ENCODE peak calls at places on chromosomes 5 and 9, in seven cellular contexts. T is A549; V is HEK293T; F is stimulated activated naive CD8-positive, alpha-beta T cell treated with anti-CD3 and anti-CD28 coated beads, Interleukin-15, amount 100 ng/mL, for 72 hours; X is effector CD8-positive, alpha-beta T cell; J is testis; W is psoas muscle. P is an unnamed sample.

GRCh38 chr5:124819201-124819600 is 72.8 kb upstream of the ZNF608 start:
- DNase-seq in T (no peak), V (no peak), F (no peak), X (no peak), J (no peak), W (no peak), P (no peak)

GRCh38 chr5:108997720-108998119 is 250.0 kb downstream of the FER start:
- DNase-seq in T (no peak), V (no peak), F (no peak), X (no peak), J (no peak), W (no peak), P (no peak)

GRCh38 chr9:34513567-34514214 is 9.1 kb downstream of the ENHO start:
- DNase-seq in T (no peak), V (peak; percentile 34), F (no peak), X (no peak), J (peak; percentile 77), W (no peak), P (no peak)

GRCh38 chr9:22144226-22144625 is 135.1 kb upstream of the CDKN2B start:
- DNase-seq in T (no peak), V (no peak), F (no peak), X (no peak), J (no peak), W (no peak), P (no peak)

GRCh38 chr9:37329576-37329975 is 92.9 kb upstream of the GRHPR start:
- DNase-seq in T (peak; percentile 17), V (no peak), F (no peak), X (no peak), J (no peak), W (no peak), P (peak; percentile 8)

GRCh38 chr9:71916834-71917534 is 5.5 kb downstream of the C9orf85 start:
- DNase-seq in T (no peak), V (no peak), F (peak; percentile 41), X (no peak), J (no peak), W (no peak), P (no peak)

GRCh38 chr5:82560966-82561365 is 282.8 kb upstream of the RPS23 start:
- DNase-seq in T (no peak), V (no peak), F (no peak), X (no peak), J (no peak), W (no peak), P (no peak)

GRCh38 chr5:1881273-1881586 is 1.5 kb downstream of the IRX4 start:
- DNase-seq in T (peak; percentile 55), V (no peak), F (no peak), X (no peak), J (no peak), W (no peak), P (peak; percentile 51)

GRCh38 chr5:165894916-165895315 is 2389.5 kb downstream of the MAT2B start:
- DNase-seq in T (no peak), V (no peak), F (no peak), X (no peak), J (no peak), W (no peak), P (no peak)

GRCh38 chr5:57442080-57442839 is 40.4 kb downstream of the ACTBL2 start:
- DNase-seq in T (no peak), V (no peak), F (no peak), X (no peak), J (no peak), W (no peak), P (peak; percentile 48)

GRCh38 chr5:142059304-142059940 is 46.6 kb upstream of the GNPDA1 start:
- DNase-seq in T (no peak), V (no peak), F (no peak), X (no peak), J (peak; percentile 32), W (no peak), P (no peak)

GRCh38 chr9:98248737-98249474 is 6.5 kb downstream of the TBC1D2 start:
- DNase-seq in T (no peak), V (no peak), F (no peak), X (no peak), J (peak; percentile 40), W (peak; percentile 44), P (peak; percentile 37)

GRCh38 chr9:18568969-18569368 is 95.0 kb downstream of the ADAMTSL1 start:
- DNase-seq in T (no peak), V (no peak), F (no peak), X (no peak), J (no peak), W (no peak), P (no peak)

GRCh38 chr9:87109851-87110250 is 162.5 kb upstream of the GAS1 start:
- DNase-seq in T (no peak), V (no peak), F (no peak), X (no peak), J (no peak), W (no peak), P (no peak)

GRCh38 chr5:154371687-154372086 is 74.1 kb upstream of the SAP30L start:
- DNase-seq in T (no peak), V (no peak), F (no peak), X (no peak), J (peak; percentile 64), W (no peak), P (no peak)

GRCh38 chr5:131096774-131097695 is 68.0 kb downstream of the HINT1 start:
- DNase-seq in T (no peak), V (no peak), F (no peak), X (no peak), J (no peak), W (no peak), P (no peak)

GRCh38 chr9:5850735-5851122 is 17.8 kb upstream of the ERMP1 start:
- DNase-seq in T (no peak), V (no peak), F (no peak), X (no peak), J (no peak), W (no peak), P (no peak)

GRCh38 chr9:124676159-124676551 is 95.0 kb downstream of the NR6A1 start:
- DNase-seq in T (no peak), V (no peak), F (no peak), X (no peak), J (no peak), W (no peak), P (no peak)

GRCh38 chr9:134204991-134205578 is 40.7 kb upstream of the RNU6ATAC start:
- DNase-seq in T (no peak), V (no peak), F (no peak), X (no peak), J (no peak), W (peak; percentile 27), P (no peak)

GRCh38 chr9:78927099-78927940 is 630.4 kb downstream of the PSAT1 start:
- DNase-seq in T (no peak), V (no peak), F (no peak), X (no peak), J (no peak), W (no peak), P (no peak)

GRCh38 chr5:8905021-8905420 is 640.9 kb downstream of the SEMA5A start:
- DNase-seq in T (no peak), V (no peak), F (no peak), X (no peak), J (no peak), W (no peak), P (peak; percentile 24)

GRCh38 chr9:124016152-124017063 is 4.8 kb downstream of the LHX2 start:
- DNase-seq in T (no peak), V (no peak), F (no peak), X (no peak), J (no peak), W (no peak), P (no peak)

GRCh38 chr9:88396836-88397577 is 8.8 kb downstream of the SPIN1 start:
- DNase-seq in T (no peak), V (no peak), F (no peak), X (no peak), J (no peak), W (no peak), P (no peak)

GRCh38 chr5:173247504-173247903 is 12.5 kb upstream of the NKX2-5 start:
- DNase-seq in T (no peak), V (no peak), F (no peak), X (no peak), J (no peak), W (no peak), P (no peak)

GRCh38 chr5:123215929-123216702 is 127.1 kb downstream of the PRDM6 start:
- DNase-seq in T (no peak), V (no peak), F (no peak), X (no peak), J (no peak), W (no peak), P (no peak)

GRCh38 chr5:124743534-124744169 is 2.8 kb downstream of the ZNF608 start:
- DNase-seq in T (no peak), V (no peak), F (no peak), X (no peak), J (no peak), W (no peak), P (no peak)

GRCh38 chr9:20242767-20243166 is 379.5 kb downstream of the MLLT3 start:
- DNase-seq in T (no peak), V (no peak), F (peak; percentile 66), X (no peak), J (no peak), W (no peak), P (no peak)

GRCh38 chr9:126298319-126298801 is 28.3 kb upstream of the MVB12B start:
- DNase-seq in T (no peak), V (no peak), F (no peak), X (no peak), J (no peak), W (no peak), P (no peak)

GRCh38 chr9:110426052-110426709 is 88.5 kb upstream of the TXNDC8 start:
- DNase-seq in T (no peak), V (no peak), F (no peak), X (no peak), J (no peak), W (no peak), P (no peak)

GRCh38 chr5:61933787-61934626 is 372.0 kb upstream of the KIF2A start:
- DNase-seq in T (peak; percentile 27), V (peak; percentile 62), F (no peak), X (no peak), J (peak; percentile 76), W (no peak), P (peak; percentile 41)

GRCh38 chr5:171874210-171874609 is 88.6 kb downstream of the SMIM23 start:
- DNase-seq in T (no peak), V (no peak), F (no peak), X (no peak), J (no peak), W (no peak), P (no peak)

GRCh38 chr5:111134080-111134479 is 41.9 kb downstream of the WDR36 start:
- DNase-seq in T (no peak), V (no peak), F (no peak), X (no peak), J (no peak), W (no peak), P (no peak)

GRCh38 chr5:78361226-78361993 is 993 bp downstream of the SCAMP1 start:
- DNase-seq in T (peak; percentile 55), V (peak; percentile 39), F (no peak), X (no peak), J (peak; percentile 59), W (peak; percentile 18), P (peak; percentile 38)

GRCh38 chr5:154355141-154355611 is 90.6 kb upstream of the SAP30L start:
- DNase-seq in T (no peak), V (no peak), F (no peak), X (no peak), J (peak; percentile 46), W (peak; percentile 31), P (no peak)

GRCh38 chr5:16140944-16141343 is 38.6 kb downstream of the MARCHF11 start:
- DNase-seq in T (no peak), V (no peak), F (no peak), X (no peak), J (no peak), W (no peak), P (no peak)

P was measured in HTR-8/SVneo.